ENCODE peak calls at places on chromosomes 7 and 10, in five cellular contexts. C is prostate gland, K is ovary, M is uterus, V is suprapubic skin. W is an unnamed sample.

GRCh38 chr7:8638076-8638475 is 204.7 kb downstream of the NXPH1 start:
- DNase-seq in V (no peak), M (no peak), K (no peak), C (peak), W (no peak)

GRCh38 chr7:105461518-105461917 is 60.6 kb downstream of the PUS7 start:
- DNase-seq in V (no peak), K (no peak), M (no peak), C (peak), W (no peak)

GRCh38 chr10:58477122-58477521 is 35.5 kb upstream of the BICC1 start:
- DNase-seq in K (peak), C (no peak), V (no peak), M (no peak), W (no peak)

GRCh38 chr10:78371118-78371517 is 337.5 kb downstream of the RPS24 start:
- DNase-seq in M (no peak), C (no peak), V (no peak), K (no peak), W (no peak)

GRCh38 chr7:66952343-66953043 is 31.5 kb downstream of the TMEM248 start:
- DNase-seq in V (no peak), C (no peak), M (no peak), K (no peak), W (no peak)

GRCh38 chr10:130422366-130423324 is 286.5 kb downstream of the GLRX3 start:
- DNase-seq in C (no peak), K (no peak), M (no peak), V (no peak), W (no peak)

GRCh38 chr10:5538892-5539651 is 14.3 kb downstream of the CALML3 start:
- DNase-seq in C (no peak), M (no peak), K (peak), V (peak), W (no peak)

GRCh38 chr7:159092701-159093121 is 52.0 kb downstream of the VIPR2 start:
- DNase-seq in C (no peak), M (no peak), V (peak), K (no peak), W (no peak)

GRCh38 chr10:87656431-87657072 is 3.1 kb upstream of the PAPSS2 start:
- DNase-seq in C (no peak), K (peak), M (no peak), V (no peak), W (no peak)

GRCh38 chr10:49410365-49411074 is 14.6 kb upstream of the DRGX start:
- DNase-seq in C (peak), K (no peak), V (no peak), M (no peak), W (no peak)

GRCh38 chr7:28203498-28204240 is 23.1 kb upstream of the JAZF1 start:
- DNase-seq in K (no peak), V (no peak), M (no peak), C (no peak), W (no peak)

GRCh38 chr7:149720372-149721083 is 52.9 kb downstream of the ZNF467 start:
- DNase-seq in V (peak), C (peak), M (no peak), K (no peak), W (no peak)

GRCh38 chr10:7789390-7789789 is 1.4 kb downstream of the ATP5F1C start:
- DNase-seq in M (no peak), C (no peak), K (no peak), V (no peak), W (no peak)

GRCh38 chr7:158518915-158519640 is 68.5 kb downstream of the PTPRN2 start:
- DNase-seq in C (no peak), M (no peak), V (no peak), K (no peak), W (no peak)

GRCh38 chr7:123747089-123747488 is 1.7 kb downstream of the WASL start:
- DNase-seq in K (no peak), M (no peak), C (no peak), V (no peak), W (no peak)

GRCh38 chr10:130771491-130771890 is 540.0 kb downstream of the TCERG1L start:
- DNase-seq in V (no peak), K (no peak), M (no peak), C (no peak), W (no peak)

GRCh38 chr7:127608446-127608845 is 9.5 kb downstream of the PAX4 start:
- DNase-seq in M (no peak), C (no peak), K (no peak), V (no peak), W (no peak)

GRCh38 chr10:109403551-109403950 is 519.8 kb downstream of the XPNPEP1 start:
- DNase-seq in K (no peak), C (no peak), V (no peak), M (no peak), W (no peak)

GRCh38 chr7:132577206-132578049 is 1.2 kb upstream of the PLXNA4 start:
- DNase-seq in K (peak), C (peak), M (peak), V (no peak), W (no peak)

GRCh38 chr10:29991382-29991781 is 68.0 kb downstream of the JCAD start:
- DNase-seq in M (no peak), C (no peak), V (no peak), K (no peak), W (no peak)

GRCh38 chr10:65941098-65941655 is 984.7 kb upstream of the LRRTM3 start:
- DNase-seq in C (no peak), K (no peak), M (no peak), V (no peak), W (no peak)

GRCh38 chr7:47666164-47666862 is 84.4 kb upstream of the TNS3 start:
- DNase-seq in M (no peak), C (no peak), V (no peak), K (no peak), W (no peak)

GRCh38 chr10:1476106-1476803 is 261.1 kb downstream of the ADARB2 start:
- DNase-seq in C (no peak), K (no peak), M (no peak), V (no peak), W (no peak)

GRCh38 chr10:77907900-77908717 is 18.4 kb downstream of the DLG5 start:
- DNase-seq in C (no peak), M (no peak), K (no peak), V (no peak), W (no peak)

GRCh38 chr10:71145352-71145945 is 66.9 kb upstream of the UNC5B start:
- DNase-seq in K (no peak), M (no peak), V (no peak), C (no peak), W (no peak)

GRCh38 chr7:135361788-135362187 is 128.2 kb downstream of the STRA8 start:
- DNase-seq in V (no peak), C (no peak), K (no peak), M (no peak), W (no peak)

GRCh38 chr10:79224992-79225391 is 122.3 kb upstream of the PPIF start:
- DNase-seq in M (no peak), C (no peak), V (no peak), K (no peak), W (no peak)

GRCh38 chr7:43449577-43449976 is 133.3 kb upstream of the STK17A start:
- DNase-seq in K (no peak), V (no peak), M (no peak), C (no peak), W (no peak)
- H3K27ac ChIP-seq in K (no peak), V (no peak), M (no peak), C (no peak), W (no peak)

DNA sequence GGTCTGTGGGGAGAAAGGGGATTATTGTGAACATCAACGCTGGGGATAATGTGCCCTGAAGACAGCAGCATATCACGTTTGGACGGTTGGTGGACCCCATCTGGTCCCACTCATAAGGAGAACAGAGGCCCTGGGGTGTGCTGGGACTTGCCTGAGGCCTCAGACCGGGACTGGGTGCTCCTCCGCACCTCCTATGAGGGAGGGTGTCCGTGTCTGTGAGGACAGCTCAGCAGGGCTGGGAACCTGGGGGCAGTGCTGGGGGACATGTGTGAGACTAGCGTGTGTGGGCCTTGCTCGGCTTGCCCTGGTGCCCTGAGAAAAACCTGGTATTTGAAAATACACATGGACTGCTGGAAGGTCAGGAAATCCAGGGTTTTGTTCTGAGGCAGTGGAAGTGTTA is 13.5 kb upstream of the SH2D4B start:
- DNase-seq in C (no peak), V (no peak), K (no peak), M (no peak), W (no peak)
- TF ChIP-seq POLR2A in C (no peak), V (no peak), K (no peak), M (no peak), W (no peak)

GRCh38 chr10:124677291-124677690 is 66.9 kb downstream of the FAM53B start:
- DNase-seq in K (no peak), C (no peak), V (no peak), M (no peak), W (no peak)
- H3K27ac ChIP-seq in K (no peak), C (no peak), V (peak), M (no peak), W (no peak)

DNA sequence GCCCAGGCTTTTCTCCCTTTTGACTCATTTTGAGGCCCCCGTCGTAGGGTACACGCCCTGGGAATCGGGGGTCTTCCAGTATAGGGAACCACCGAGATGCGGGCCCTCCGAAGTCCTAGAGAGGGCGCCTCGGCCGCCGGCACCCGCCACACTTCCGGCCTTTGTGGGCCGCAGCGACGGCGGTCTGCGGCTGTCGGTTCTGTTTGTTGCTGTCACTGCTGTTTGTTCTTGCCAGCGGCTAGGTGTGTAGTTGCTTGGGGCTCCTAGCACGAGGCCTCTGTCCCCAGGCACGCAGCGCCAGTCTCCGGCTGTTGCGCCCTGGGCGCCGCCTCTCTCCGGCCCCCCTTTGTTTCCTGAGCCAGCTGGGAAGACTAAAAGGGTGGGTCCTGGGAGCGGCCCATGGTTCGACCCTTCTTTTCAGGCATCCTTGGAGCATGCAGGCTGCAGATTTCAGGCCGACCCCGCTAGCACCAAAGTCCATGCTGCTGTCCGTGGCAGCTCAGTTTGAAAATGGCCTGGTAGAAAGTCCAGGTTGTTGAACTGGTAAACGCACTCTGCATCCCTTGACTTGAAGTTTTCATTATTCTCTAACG is 17.8 kb upstream of the ZKSCAN1 start:
- DNase-seq in K (peak), M (peak), V (no peak), C (peak), W (no peak)
- TF ChIP-seq POLR2A in K (no peak), M (peak), V (no peak), C (no peak), W (no peak)

GRCh38 chr7:151752816-151753600 is 123.9 kb downstream of the PRKAG2 start:
- DNase-seq in V (no peak), K (no peak), C (no peak), M (no peak), W (no peak)

GRCh38 chr7:151755131-151755787 is 121.7 kb downstream of the PRKAG2 start:
- DNase-seq in M (peak), V (no peak), C (no peak), K (peak), W (no peak)

GRCh38 chr7:151754688-151755130 is 122.2 kb downstream of the PRKAG2 start:
- DNase-seq in M (no peak), C (no peak), V (no peak), K (no peak), W (no peak)

GRCh38 chr7:151756076-151756731 is 120.7 kb downstream of the PRKAG2 start:
- DNase-seq in M (no peak), V (no peak), K (peak), C (no peak), W (no peak)

GRCh38 chr7:151754142-151754590 is 122.7 kb downstream of the PRKAG2 start:
- DNase-seq in K (peak), V (no peak), M (peak), C (peak), W (peak)
- H3K27ac ChIP-seq in K (no peak), V (peak), M (peak), C (peak), W (peak)

GRCh38 chr10:102776779-102777417 is 33.1 kb downstream of the WBP1L start:
- DNase-seq in M (peak), V (peak), K (peak), C (peak), W (no peak)
- TF ChIP-seq POLR2A in M (peak), V (peak), K (peak), C (peak), W (peak)

DNA sequence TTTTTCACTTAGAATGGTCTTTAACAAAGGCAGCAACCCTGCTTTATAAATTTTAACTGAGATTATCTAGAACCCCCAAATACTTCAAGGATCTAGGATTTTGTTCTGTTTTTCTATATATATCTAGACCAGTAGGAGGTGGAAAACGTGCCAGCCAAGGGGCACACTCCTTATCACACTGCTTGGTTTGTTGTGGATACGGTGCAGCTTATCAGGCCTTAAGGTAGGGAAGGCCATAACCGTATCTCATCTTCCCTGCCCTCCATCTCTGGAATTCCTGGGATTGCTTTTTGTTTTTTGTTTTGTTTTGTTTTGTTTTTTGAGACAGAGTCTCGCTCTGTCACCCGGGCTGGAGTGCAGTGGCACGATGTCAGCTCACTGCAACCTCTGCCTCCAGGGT is 75.4 kb downstream of the MPLKIP start:
- DNase-seq in M (no peak), V (no peak), K (no peak), C (no peak), W (no peak)
- H3K27ac ChIP-seq in M (no peak), V (no peak), K (no peak), C (no peak), W (no peak)

W was measured in esophagus squamous epithelium.